ENCODE peak calls at places on chromosome 10, in eight cellular contexts. X is H4; Z is stimulated activated CD8-positive, alpha-beta memory T cell treated with anti-CD3 and anti-CD28 coated beads, Interleukin-2, amount 100 ng/mL, for 48 hours; P is DMS79; W is SW480; R is anterior cingulate cortex; Q is immature natural killer cell; B is activated naive CD4-positive, alpha-beta T cell treated with anti-CD3 and anti-CD28 coated beads for 36 hours. F is an unnamed sample.

GRCh38 chr10:102710604-102711003 is 3.6 kb downstream of the ARL3 start:
- DNase-seq in X (peak), Z (no peak), P (no peak), W (peak), R (no peak), Q (no peak), B (no peak), F (no peak)

GRCh38 chr10:97676770-97677581 is 10.1 kb downstream of the AVPI1 start:
- DNase-seq in X (peak), Z (no peak), P (peak), W (peak), R (peak), Q (peak), B (peak), F (peak)

GRCh38 chr10:6114299-6114698 is 25.5 kb downstream of the RBM17 start:
- DNase-seq in X (no peak), Z (no peak), P (no peak), W (no peak), R (no peak), Q (no peak), B (no peak), F (no peak)

GRCh38 chr10:128137877-128138276 is 11.7 kb upstream of the MKI67 start:
- DNase-seq in X (no peak), Z (no peak), P (no peak), W (no peak), R (no peak), Q (no peak), B (no peak), F (no peak)

GRCh38 chr10:132112611-132113010 is 46.9 kb downstream of the JAKMIP3 start:
- DNase-seq in X (no peak), Z (no peak), P (no peak), W (no peak), R (no peak), Q (no peak), B (no peak), F (no peak)

GRCh38 chr10:23100331-23101030 is 5.1 kb downstream of the MSRB2 start:
- DNase-seq in X (no peak), Z (no peak), P (no peak), W (no peak), R (no peak), Q (no peak), B (peak), F (no peak)

GRCh38 chr10:112471878-112472487 is 25.0 kb downstream of the VTI1A start:
- DNase-seq in X (peak), Z (no peak), P (no peak), W (peak), R (no peak), Q (peak), B (no peak), F (no peak)

GRCh38 chr10:117796394-117796793 is 250.3 kb downstream of the RAB11FIP2 start:
- DNase-seq in X (no peak), Z (no peak), P (no peak), W (no peak), R (no peak), Q (no peak), B (no peak), F (no peak)

GRCh38 chr10:78170026-78170475 is 136.4 kb downstream of the RPS24 start:
- DNase-seq in X (no peak), Z (no peak), P (no peak), W (no peak), R (no peak), Q (no peak), B (no peak), F (no peak)

GRCh38 chr10:79201706-79202105 is 132.9 kb downstream of the ZMIZ1 start:
- DNase-seq in X (no peak), Z (no peak), P (no peak), W (no peak), R (no peak), Q (no peak), B (no peak), F (no peak)

GRCh38 chr10:3702056-3702546 is 82.9 kb downstream of the KLF6 start:
- DNase-seq in X (no peak), Z (no peak), P (no peak), W (no peak), R (no peak), Q (no peak), B (no peak), F (no peak)

GRCh38 chr10:111990734-111991133 is 192.8 kb downstream of the GPAM start:
- DNase-seq in X (no peak), Z (no peak), P (no peak), W (no peak), R (no peak), Q (no peak), B (no peak), F (no peak)

GRCh38 chr10:16521311-16522016 is at the start of gene C1QL3:
- DNase-seq in X (no peak), Z (no peak), P (no peak), W (peak), R (peak), Q (peak), B (peak), F (no peak)

GRCh38 chr10:101292194-101293006 is 61.6 kb upstream of the BTRC start:
- DNase-seq in X (no peak), Z (no peak), P (no peak), W (no peak), R (peak), Q (no peak), B (peak), F (no peak)

GRCh38 chr10:58282615-58283014 is 13.7 kb downstream of the CISD1 start:
- DNase-seq in X (no peak), Z (no peak), P (no peak), W (no peak), R (no peak), Q (no peak), B (peak), F (no peak)

GRCh38 chr10:67804395-67804678 is 33.7 kb downstream of the DNAJC12 start:
- DNase-seq in X (no peak), Z (no peak), P (no peak), W (no peak), R (no peak), Q (no peak), B (no peak), F (no peak)

GRCh38 chr10:43060291-43060690 is 16.6 kb upstream of the RET start:
- DNase-seq in X (no peak), Z (no peak), P (no peak), W (peak), R (no peak), Q (no peak), B (no peak), F (no peak)

GRCh38 chr10:121830101-121830500 is 97.7 kb downstream of the ATE1 start:
- DNase-seq in X (no peak), Z (no peak), P (no peak), W (no peak), R (no peak), Q (no peak), B (no peak), F (no peak)

GRCh38 chr10:71434760-71435394 is 38.2 kb downstream of the CDH23 start:
- DNase-seq in X (no peak), Z (no peak), P (no peak), W (no peak), R (no peak), Q (no peak), B (no peak), F (no peak)

F was measured in GM18507.